ENCODE peak calls at places on chromosomes 3 and 15, in five cellular contexts. One of them, this sample, is unnamed.

GRCh38 chr15:34620814-34621213 is 37.4 kb upstream of the GOLGA8B start:
- DNase-seq in activated CD8-positive, alpha-beta T cell treated with anti-CD3 and anti-CD28 coated beads for 36 hours: no peak
- DNase-seq in GM12865: no peak
- DNase-seq in cardiac muscle cell: no peak
- DNase-seq in foreskin fibroblast: no peak
- DNase-seq in this sample: no peak

GRCh38 chr3:49133226-49133951 is 539 bp upstream of the LAMB2 start:
- DNase-seq in activated CD8-positive, alpha-beta T cell treated with anti-CD3 and anti-CD28 coated beads for 36 hours: no peak
- DNase-seq in GM12865: no peak
- DNase-seq in cardiac muscle cell: peak
- DNase-seq in foreskin fibroblast: peak
- DNase-seq in this sample: peak

GRCh38 chr15:47434641-47435040 is 282.7 kb upstream of the SEMA6D start:
- DNase-seq in activated CD8-positive, alpha-beta T cell treated with anti-CD3 and anti-CD28 coated beads for 36 hours: no peak
- DNase-seq in GM12865: no peak
- DNase-seq in cardiac muscle cell: no peak
- DNase-seq in foreskin fibroblast: peak
- DNase-seq in this sample: no peak

GRCh38 chr15:69463182-69463756 is 10.7 kb downstream of the RPLP1 start:
- DNase-seq in activated CD8-positive, alpha-beta T cell treated with anti-CD3 and anti-CD28 coated beads for 36 hours: no peak
- DNase-seq in GM12865: no peak
- DNase-seq in cardiac muscle cell: no peak
- DNase-seq in foreskin fibroblast: no peak
- DNase-seq in this sample: no peak

GRCh38 chr15:34721802-34722795 is 32.7 kb downstream of the GJD2 start:
- DNase-seq in activated CD8-positive, alpha-beta T cell treated with anti-CD3 and anti-CD28 coated beads for 36 hours: no peak
- DNase-seq in GM12865: peak
- DNase-seq in cardiac muscle cell: peak
- DNase-seq in foreskin fibroblast: peak
- DNase-seq in this sample: peak

GRCh38 chr15:37019479-37020433 is 80.6 kb downstream of the MEIS2 start:
- DNase-seq in activated CD8-positive, alpha-beta T cell treated with anti-CD3 and anti-CD28 coated beads for 36 hours: no peak
- DNase-seq in GM12865: peak
- DNase-seq in cardiac muscle cell: peak
- DNase-seq in foreskin fibroblast: no peak
- DNase-seq in this sample: no peak

GRCh38 chr15:77821188-77821958 is 188.7 kb upstream of the LINGO1 start:
- DNase-seq in activated CD8-positive, alpha-beta T cell treated with anti-CD3 and anti-CD28 coated beads for 36 hours: peak
- DNase-seq in GM12865: peak
- DNase-seq in cardiac muscle cell: peak
- DNase-seq in foreskin fibroblast: peak
- DNase-seq in this sample: peak

GRCh38 chr3:30607032-30607833 is 832 bp downstream of the TGFBR2 start:
- DNase-seq in activated CD8-positive, alpha-beta T cell treated with anti-CD3 and anti-CD28 coated beads for 36 hours: peak
- DNase-seq in GM12865: peak
- DNase-seq in cardiac muscle cell: peak
- DNase-seq in foreskin fibroblast: peak
- DNase-seq in this sample: no peak

GRCh38 chr15:83206387-83206970 is 1.1 kb downstream of the HDGFL3 start:
- DNase-seq in activated CD8-positive, alpha-beta T cell treated with anti-CD3 and anti-CD28 coated beads for 36 hours: no peak
- DNase-seq in GM12865: peak
- DNase-seq in cardiac muscle cell: no peak
- DNase-seq in foreskin fibroblast: peak
- DNase-seq in this sample: no peak

GRCh38 chr15:38624248-38625214 is 59.9 kb upstream of the RASGRP1 start:
- DNase-seq in activated CD8-positive, alpha-beta T cell treated with anti-CD3 and anti-CD28 coated beads for 36 hours: no peak
- DNase-seq in GM12865: no peak
- DNase-seq in cardiac muscle cell: peak
- DNase-seq in foreskin fibroblast: peak
- DNase-seq in this sample: no peak

GRCh38 chr3:51141573-51141972 is 243.5 kb upstream of the MANF start:
- DNase-seq in activated CD8-positive, alpha-beta T cell treated with anti-CD3 and anti-CD28 coated beads for 36 hours: no peak
- DNase-seq in GM12865: no peak
- DNase-seq in cardiac muscle cell: no peak
- DNase-seq in foreskin fibroblast: no peak
- DNase-seq in this sample: no peak

GRCh38 chr3:14820156-14820555 is 1.4 kb downstream of the FGD5 start:
- DNase-seq in activated CD8-positive, alpha-beta T cell treated with anti-CD3 and anti-CD28 coated beads for 36 hours: no peak
- DNase-seq in GM12865: no peak
- DNase-seq in cardiac muscle cell: no peak
- DNase-seq in foreskin fibroblast: no peak
- DNase-seq in this sample: no peak

GRCh38 chr3:14819671-14820070 is 909 bp downstream of the FGD5 start:
- DNase-seq in activated CD8-positive, alpha-beta T cell treated with anti-CD3 and anti-CD28 coated beads for 36 hours: no peak
- DNase-seq in GM12865: no peak
- DNase-seq in cardiac muscle cell: no peak
- DNase-seq in foreskin fibroblast: no peak
- DNase-seq in this sample: no peak

GRCh38 chr3:14822134-14822533 is 3.4 kb downstream of the FGD5 start:
- DNase-seq in activated CD8-positive, alpha-beta T cell treated with anti-CD3 and anti-CD28 coated beads for 36 hours: no peak
- DNase-seq in GM12865: no peak
- DNase-seq in cardiac muscle cell: no peak
- DNase-seq in foreskin fibroblast: no peak
- DNase-seq in this sample: no peak

GRCh38 chr3:14822875-14823807 is 4.4 kb downstream of the FGD5 start:
- DNase-seq in activated CD8-positive, alpha-beta T cell treated with anti-CD3 and anti-CD28 coated beads for 36 hours: no peak
- DNase-seq in GM12865: no peak
- DNase-seq in cardiac muscle cell: peak
- DNase-seq in foreskin fibroblast: no peak
- DNase-seq in this sample: no peak

GRCh38 chr3:14821151-14821550 is 2.4 kb downstream of the FGD5 start:
- DNase-seq in activated CD8-positive, alpha-beta T cell treated with anti-CD3 and anti-CD28 coated beads for 36 hours: no peak
- DNase-seq in GM12865: no peak
- DNase-seq in cardiac muscle cell: no peak
- DNase-seq in foreskin fibroblast: no peak
- DNase-seq in this sample: no peak
- TF ChIP-seq CTCF in activated CD8-positive, alpha-beta T cell treated with anti-CD3 and anti-CD28 coated beads for 36 hours: no peak
- TF ChIP-seq CTCF in GM12865: no peak
- TF ChIP-seq CTCF in cardiac muscle cell: no peak
- TF ChIP-seq CTCF in foreskin fibroblast: no peak
- TF ChIP-seq CTCF in this sample: no peak

GRCh38 chr3:129618186-129618820 is 11.8 kb upstream of the PLXND1 start:
- DNase-seq in activated CD8-positive, alpha-beta T cell treated with anti-CD3 and anti-CD28 coated beads for 36 hours: no peak
- DNase-seq in GM12865: no peak
- DNase-seq in cardiac muscle cell: no peak
- DNase-seq in foreskin fibroblast: no peak
- DNase-seq in this sample: no peak
- TF ChIP-seq CTCF in activated CD8-positive, alpha-beta T cell treated with anti-CD3 and anti-CD28 coated beads for 36 hours: no peak
- TF ChIP-seq CTCF in GM12865: no peak
- TF ChIP-seq CTCF in cardiac muscle cell: no peak
- TF ChIP-seq CTCF in foreskin fibroblast: no peak
- TF ChIP-seq CTCF in this sample: no peak

GRCh38 chr3:20280257-20280656 is 94.3 kb upstream of the SGO1 start:
- DNase-seq in activated CD8-positive, alpha-beta T cell treated with anti-CD3 and anti-CD28 coated beads for 36 hours: peak
- DNase-seq in GM12865: peak
- DNase-seq in cardiac muscle cell: no peak
- DNase-seq in foreskin fibroblast: no peak
- DNase-seq in this sample: no peak
- TF ChIP-seq CTCF in activated CD8-positive, alpha-beta T cell treated with anti-CD3 and anti-CD28 coated beads for 36 hours: no peak
- TF ChIP-seq CTCF in GM12865: no peak
- TF ChIP-seq CTCF in cardiac muscle cell: no peak
- TF ChIP-seq CTCF in foreskin fibroblast: no peak
- TF ChIP-seq CTCF in this sample: no peak

GRCh38 chr3:61861410-61861809 is 300.0 kb downstream of the PTPRG start:
- DNase-seq in activated CD8-positive, alpha-beta T cell treated with anti-CD3 and anti-CD28 coated beads for 36 hours: no peak
- DNase-seq in GM12865: no peak
- DNase-seq in cardiac muscle cell: no peak
- DNase-seq in foreskin fibroblast: no peak
- DNase-seq in this sample: no peak

GRCh38 chr3:61857297-61857696 is 295.9 kb downstream of the PTPRG start:
- DNase-seq in activated CD8-positive, alpha-beta T cell treated with anti-CD3 and anti-CD28 coated beads for 36 hours: no peak
- DNase-seq in GM12865: no peak
- DNase-seq in cardiac muscle cell: no peak
- DNase-seq in foreskin fibroblast: no peak
- DNase-seq in this sample: no peak

GRCh38 chr3:61855211-61855610 is 293.8 kb downstream of the PTPRG start:
- DNase-seq in activated CD8-positive, alpha-beta T cell treated with anti-CD3 and anti-CD28 coated beads for 36 hours: no peak
- DNase-seq in GM12865: no peak
- DNase-seq in cardiac muscle cell: peak
- DNase-seq in foreskin fibroblast: no peak
- DNase-seq in this sample: no peak

GRCh38 chr3:61853912-61854311 is 292.5 kb downstream of the PTPRG start:
- DNase-seq in activated CD8-positive, alpha-beta T cell treated with anti-CD3 and anti-CD28 coated beads for 36 hours: no peak
- DNase-seq in GM12865: no peak
- DNase-seq in cardiac muscle cell: no peak
- DNase-seq in foreskin fibroblast: peak
- DNase-seq in this sample: no peak

DNA sequence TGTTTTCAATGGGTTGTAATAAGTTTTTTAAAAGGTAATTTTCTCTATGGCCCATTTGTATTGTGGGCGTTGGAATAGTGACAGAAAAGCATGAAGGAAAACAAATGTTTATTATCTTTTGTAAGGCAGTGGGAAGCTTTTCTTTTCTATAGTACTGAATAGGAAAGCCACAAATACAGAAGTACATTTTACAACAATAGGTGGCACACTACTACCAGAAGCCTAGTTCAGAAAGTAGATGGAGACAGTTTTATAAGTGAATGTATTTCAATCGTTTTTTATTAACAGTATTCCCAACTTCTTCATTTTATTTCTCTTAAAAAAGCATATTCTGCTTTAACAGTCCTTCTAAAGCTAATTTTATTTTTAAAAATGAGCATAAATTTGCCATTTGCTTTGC is 296.7 kb downstream of the PTPRG start:
- DNase-seq in activated CD8-positive, alpha-beta T cell treated with anti-CD3 and anti-CD28 coated beads for 36 hours: no peak
- DNase-seq in GM12865: no peak
- DNase-seq in cardiac muscle cell: peak
- DNase-seq in foreskin fibroblast: peak
- DNase-seq in this sample: no peak
- TF ChIP-seq CTCF in activated CD8-positive, alpha-beta T cell treated with anti-CD3 and anti-CD28 coated beads for 36 hours: no peak
- TF ChIP-seq CTCF in GM12865: peak
- TF ChIP-seq CTCF in cardiac muscle cell: peak
- TF ChIP-seq CTCF in foreskin fibroblast: peak
- TF ChIP-seq CTCF in this sample: peak

GRCh38 chr3:72938471-72939265 is 50.8 kb downstream of the GXYLT2 start:
- DNase-seq in activated CD8-positive, alpha-beta T cell treated with anti-CD3 and anti-CD28 coated beads for 36 hours: peak
- DNase-seq in GM12865: peak
- DNase-seq in cardiac muscle cell: peak
- DNase-seq in foreskin fibroblast: peak
- DNase-seq in this sample: no peak
- TF ChIP-seq CTCF in activated CD8-positive, alpha-beta T cell treated with anti-CD3 and anti-CD28 coated beads for 36 hours: peak
- TF ChIP-seq CTCF in GM12865: peak
- TF ChIP-seq CTCF in cardiac muscle cell: peak
- TF ChIP-seq CTCF in foreskin fibroblast: peak
- TF ChIP-seq CTCF in this sample: peak

DNA sequence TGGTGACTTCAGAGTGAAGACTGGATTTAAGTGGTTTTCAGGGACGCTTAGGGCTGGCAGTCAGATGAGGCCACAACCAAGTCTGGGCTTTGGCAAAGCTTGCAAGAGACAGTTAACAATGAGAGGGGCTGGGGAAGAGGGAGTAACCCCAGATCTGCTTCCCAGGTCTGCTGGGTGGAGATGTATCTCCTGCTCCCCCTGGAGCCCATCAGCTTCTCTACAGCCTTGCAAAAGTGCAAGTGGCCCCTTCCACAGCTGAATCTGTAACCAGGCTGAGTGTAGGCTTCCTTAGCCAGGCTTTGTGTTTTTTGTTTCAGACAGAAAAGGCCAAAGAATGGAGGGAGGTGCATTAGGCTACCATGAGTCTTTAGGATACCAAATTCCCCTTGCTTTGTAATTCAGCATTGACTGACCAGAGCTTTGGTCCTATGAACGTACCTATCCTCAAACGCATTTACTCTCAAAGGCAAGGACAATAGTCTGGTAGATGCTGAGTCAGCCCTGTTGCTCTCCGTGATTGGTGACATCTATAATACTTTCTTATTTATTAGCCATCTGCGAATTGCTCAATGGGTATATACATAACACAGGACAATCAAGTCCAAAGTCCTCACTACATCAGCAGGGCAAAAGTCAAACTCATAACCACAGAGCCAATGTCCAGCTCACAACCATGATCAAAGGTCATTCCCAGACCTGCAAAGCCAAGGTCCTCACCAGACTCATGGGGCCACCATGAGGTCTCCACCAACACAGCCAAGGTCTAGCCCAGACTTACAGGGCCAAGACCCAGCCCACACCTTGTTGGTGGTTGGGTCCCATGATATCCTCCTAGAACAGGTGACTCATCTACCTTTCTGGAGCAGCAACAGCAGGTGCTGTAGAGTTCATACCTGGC is 17.1 kb downstream of the CCDC13 start:
- DNase-seq in activated CD8-positive, alpha-beta T cell treated with anti-CD3 and anti-CD28 coated beads for 36 hours: peak
- DNase-seq in GM12865: peak
- DNase-seq in cardiac muscle cell: peak
- DNase-seq in foreskin fibroblast: peak
- DNase-seq in this sample: no peak
- TF ChIP-seq CTCF in activated CD8-positive, alpha-beta T cell treated with anti-CD3 and anti-CD28 coated beads for 36 hours: peak
- TF ChIP-seq CTCF in GM12865: peak
- TF ChIP-seq CTCF in cardiac muscle cell: peak
- TF ChIP-seq CTCF in foreskin fibroblast: peak
- TF ChIP-seq CTCF in this sample: peak

This sample was measured in D721Med.